ENCODE peak calls at places on chromosomes 13 and 19, in five cellular contexts. C is A549, Z is HepG2, J is GM12878, X is K562. E is an unnamed sample.

GRCh38 chr19:43784981-43785808 is 4.4 kb upstream of the KCNN4 start:
- DNase-seq in C (peak; percentile 90), Z (peak; percentile 60), J (no peak), X (peak; percentile 90), E (peak; percentile 67)

GRCh38 chr13:48750588-48751383 is 97.1 kb downstream of the CYSLTR2 start:
- DNase-seq in C (no peak), Z (no peak), J (no peak), X (no peak), E (no peak)

GRCh38 chr19:58346961-58347929 is 6.0 kb downstream of the A1BG start:
- DNase-seq in C (peak; percentile 78), Z (no peak), J (no peak), X (peak; percentile 81), E (peak; percentile 63)

GRCh38 chr13:98766120-98766519 is 13.6 kb upstream of the SLC15A1 start:
- DNase-seq in C (no peak), Z (no peak), J (no peak), X (no peak), E (no peak)

GRCh38 chr19:53980553-53981407 is 10.7 kb upstream of the CACNG6 start:
- DNase-seq in C (peak; percentile 99), Z (peak; percentile 6), J (no peak), X (peak; percentile 12), E (peak; percentile 19)

GRCh38 chr13:44903596-44903995 is 85.7 kb downstream of the NUFIP1 start:
- DNase-seq in C (no peak), Z (no peak), J (no peak), X (no peak), E (peak; percentile 84)

GRCh38 chr13:27117158-27117557 is 54.5 kb downstream of the USP12 start:
- DNase-seq in C (no peak), Z (no peak), J (no peak), X (no peak), E (peak; percentile 74)

GRCh38 chr19:2469102-2469914 is 6.6 kb upstream of the GADD45B start:
- DNase-seq in C (peak; percentile 88), Z (no peak), J (no peak), X (peak; percentile 58), E (peak; percentile 78)

GRCh38 chr13:112684041-112684440 is 5.8 kb upstream of the ATP11A start:
- DNase-seq in C (no peak), Z (no peak), J (no peak), X (no peak), E (no peak)

GRCh38 chr13:35474551-35474950 is 1.9 kb downstream of the MAB21L1 start:
- DNase-seq in C (no peak), Z (no peak), J (no peak), X (no peak), E (no peak)

GRCh38 chr13:35470671-35471465 is 5.6 kb downstream of the MAB21L1 start:
- DNase-seq in C (no peak), Z (no peak), J (no peak), X (no peak), E (peak; percentile 2)

GRCh38 chr19:51887522-51888498 is at the start of gene ZNF577:
- DNase-seq in C (no peak), Z (no peak), J (no peak), X (no peak), E (peak; percentile 93)

GRCh38 chr13:93254775-93255174 is 28.2 kb downstream of the GPC6 start:
- DNase-seq in C (no peak), Z (no peak), J (no peak), X (no peak), E (no peak)

GRCh38 chr19:16896913-16897571 is 8.2 kb downstream of the F2RL3 start:
- DNase-seq in C (peak; percentile 80), Z (peak; percentile 74), J (peak; percentile 60), X (peak; percentile 96), E (peak; percentile 91)

GRCh38 chr13:33110713-33111413 is 94.6 kb downstream of the KL start:
- DNase-seq in C (no peak), Z (no peak), J (no peak), X (no peak), E (peak; percentile 56)

GRCh38 chr19:12766051-12766521 is 9.3 kb downstream of the HOOK2 start:
- DNase-seq in C (peak; percentile 84), Z (peak; percentile 76), J (no peak), X (peak; percentile 72), E (peak; percentile 73)

GRCh38 chr13:39960206-39960605 is 304.7 kb downstream of the COG6 start:
- DNase-seq in C (no peak), Z (no peak), J (no peak), X (no peak), E (no peak)
- TF ChIP-seq RFX5 in C (no peak), Z (no peak), J (no peak), X (no peak), E (no peak)

DNA sequence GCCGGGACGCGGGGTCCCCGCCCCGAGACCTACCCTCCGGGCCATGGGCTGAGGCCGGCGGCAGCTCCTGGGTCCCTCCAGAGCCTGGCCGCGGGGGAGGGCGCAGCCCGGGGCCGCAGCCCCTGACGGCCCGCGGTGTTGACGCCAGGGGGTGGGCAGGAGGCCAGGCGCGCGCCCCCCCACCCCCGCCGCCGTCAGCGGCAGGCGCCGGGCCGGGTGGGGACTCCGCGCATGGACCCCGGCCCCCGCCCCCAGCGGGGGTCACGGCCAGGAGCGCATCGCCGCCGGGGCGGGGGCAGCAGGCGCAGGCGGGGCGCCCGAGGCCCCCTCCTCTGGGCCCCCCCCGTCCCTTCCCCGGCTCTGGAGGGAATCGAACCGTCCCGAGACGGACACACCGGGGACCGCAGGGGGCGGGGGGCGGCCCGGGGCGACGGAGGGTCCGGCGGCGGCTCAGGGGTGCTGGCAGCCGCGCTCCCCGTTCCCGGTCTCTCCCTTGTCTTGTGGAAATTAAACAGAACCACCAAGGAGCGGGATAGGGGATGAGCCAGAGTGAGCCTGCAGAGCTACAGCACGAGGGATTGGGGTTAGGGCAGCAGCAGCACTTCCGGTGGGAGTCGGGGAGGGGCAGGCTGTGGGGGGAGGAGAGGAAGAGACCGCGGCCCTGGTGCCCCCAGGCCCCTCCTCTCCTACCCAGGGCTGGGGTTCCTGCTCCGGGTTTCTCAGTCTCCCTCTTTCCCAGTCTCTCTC is at the start of gene MEIS3:
- DNase-seq in C (peak; percentile 55), Z (no peak), J (no peak), X (no peak), E (no peak)
- TF ChIP-seq RFX5 in C (no peak), Z (no peak), J (no peak), X (no peak), E (no peak)

GRCh38 chr19:4967738-4968461 is 1.0 kb upstream of the KDM4B start:
- DNase-seq in C (no peak), Z (no peak), J (no peak), X (peak; percentile 52), E (no peak)
- TF ChIP-seq RFX5 in C (no peak), Z (no peak), J (no peak), X (no peak), E (no peak)

GRCh38 chr19:38201731-38202130 is 22.3 kb downstream of the DPF1 start:
- DNase-seq in C (no peak), Z (no peak), J (no peak), X (no peak), E (no peak)
- TF ChIP-seq RFX5 in C (no peak), Z (no peak), J (no peak), X (no peak), E (no peak)

GRCh38 chr13:38819596-38819995 is 132.7 kb downstream of the FREM2 start:
- DNase-seq in C (no peak), Z (no peak), J (no peak), X (no peak), E (no peak)
- TF ChIP-seq RFX5 in C (no peak), Z (no peak), J (no peak), X (no peak), E (no peak)

DNA sequence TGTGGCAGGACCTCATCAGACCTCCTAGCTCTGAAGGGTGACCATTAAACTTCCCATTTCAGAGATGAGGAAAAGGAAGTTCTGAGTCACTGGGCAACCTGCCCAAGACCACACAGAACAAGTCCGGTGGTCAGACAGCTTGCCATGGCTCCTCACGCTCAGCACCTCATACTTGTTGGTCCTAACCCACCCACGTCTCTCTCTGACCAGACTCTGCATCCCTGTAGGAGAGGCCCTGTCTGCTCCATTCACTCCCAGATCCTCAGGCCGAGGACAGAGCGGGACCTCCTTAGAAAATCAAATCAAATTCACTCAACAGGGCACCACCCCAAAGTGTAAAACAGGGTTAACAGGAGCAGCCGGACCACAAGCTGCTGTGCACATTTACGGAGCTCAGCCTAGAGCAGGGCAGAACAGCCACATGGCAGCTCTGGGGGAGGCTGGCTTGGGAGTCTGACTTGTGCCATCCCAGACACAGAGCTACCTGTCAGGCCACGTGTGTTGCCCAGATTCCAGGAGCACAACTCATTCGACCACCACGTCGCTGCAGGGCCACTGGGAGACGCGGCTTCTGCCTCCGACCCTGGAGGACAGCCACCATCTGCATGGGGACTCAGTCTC is 1.7 kb downstream of the MIER2 start:
- DNase-seq in C (no peak), Z (no peak), J (peak; percentile 15), X (peak; percentile 69), E (peak; percentile 93)
- TF ChIP-seq RFX5 in C (no peak), Z (no peak), J (no peak), X (no peak), E (no peak)

GRCh38 chr13:24267283-24267682 is 42.1 kb upstream of the C1QTNF9 start:
- DNase-seq in C (no peak), Z (no peak), J (peak; percentile 30), X (no peak), E (no peak)
- TF ChIP-seq RFX5 in C (no peak), Z (no peak), J (no peak), X (no peak), E (no peak)

GRCh38 chr13:50539791-50540530 is 303.5 kb downstream of the DLEU7 start:
- DNase-seq in C (no peak), Z (no peak), J (no peak), X (no peak), E (no peak)
- TF ChIP-seq RFX5 in C (no peak), Z (no peak), J (no peak), X (no peak), E (no peak)